ENCODE peak calls at places on chromosomes 7 and 10, in six cellular contexts. One of them, this sample, is unnamed.

GRCh38 chr10:75195035-75195763 is 15.4 kb upstream of the VDAC2 start:
- DNase-seq in mesendoderm: no peak
- DNase-seq in H9: no peak
- DNase-seq in IMR-90: peak; percentile 93
- DNase-seq in neuronal stem cell: no peak
- DNase-seq in mesenchymal stem cell: peak; percentile 90
- DNase-seq in this sample: no peak

GRCh38 chr7:128833148-128833938 is 3.1 kb downstream of the FLNC start:
- DNase-seq in mesendoderm: peak; percentile 72
- DNase-seq in IMR-90: peak; percentile 88
- DNase-seq in neuronal stem cell: no peak
- DNase-seq in H9: peak; percentile 64
- DNase-seq in mesenchymal stem cell: peak; percentile 90
- DNase-seq in this sample: no peak

GRCh38 chr7:150860978-150861295 is 8.6 kb downstream of the AOC1 start:
- DNase-seq in mesendoderm: no peak
- DNase-seq in H9: peak; percentile 17
- DNase-seq in neuronal stem cell: no peak
- DNase-seq in mesenchymal stem cell: no peak
- DNase-seq in IMR-90: no peak
- DNase-seq in this sample: no peak

GRCh38 chr7:51023547-51023946 is 240.9 kb upstream of the GRB10 start:
- DNase-seq in neuronal stem cell: no peak
- DNase-seq in mesenchymal stem cell: no peak
- DNase-seq in mesendoderm: no peak
- DNase-seq in H9: no peak
- DNase-seq in IMR-90: no peak
- DNase-seq in this sample: no peak

GRCh38 chr7:41916450-41916927 is 213.6 kb upstream of the INHBA start:
- DNase-seq in H9: no peak
- DNase-seq in neuronal stem cell: no peak
- DNase-seq in mesenchymal stem cell: peak; percentile 99
- DNase-seq in IMR-90: peak; percentile 99
- DNase-seq in mesendoderm: no peak
- DNase-seq in this sample: peak; percentile 97

GRCh38 chr7:46311951-46312350 is 390.9 kb upstream of the IGFBP3 start:
- DNase-seq in neuronal stem cell: no peak
- DNase-seq in H9: no peak
- DNase-seq in IMR-90: no peak
- DNase-seq in mesendoderm: no peak
- DNase-seq in mesenchymal stem cell: no peak
- DNase-seq in this sample: no peak

GRCh38 chr10:6382081-6382480 is 179.3 kb downstream of the PFKFB3 start:
- DNase-seq in H9: no peak
- DNase-seq in mesendoderm: no peak
- DNase-seq in mesenchymal stem cell: peak; percentile 70
- DNase-seq in neuronal stem cell: no peak
- DNase-seq in IMR-90: peak; percentile 74
- DNase-seq in this sample: no peak

GRCh38 chr10:36462194-36462593 is 663.2 kb upstream of the ANKRD30A start:
- DNase-seq in mesenchymal stem cell: peak; percentile 24
- DNase-seq in H9: no peak
- DNase-seq in neuronal stem cell: no peak
- DNase-seq in mesendoderm: no peak
- DNase-seq in IMR-90: peak; percentile 22
- DNase-seq in this sample: no peak

GRCh38 chr10:29555746-29556481 is 78.9 kb downstream of the SVIL start:
- DNase-seq in mesenchymal stem cell: peak; percentile 78
- DNase-seq in IMR-90: peak; percentile 85
- DNase-seq in mesendoderm: peak; percentile 33
- DNase-seq in neuronal stem cell: no peak
- DNase-seq in H9: no peak
- DNase-seq in this sample: peak; percentile 41

GRCh38 chr7:87474533-87475358 is 734 bp downstream of the ABCB4 start:
- DNase-seq in mesendoderm: no peak
- DNase-seq in IMR-90: no peak
- DNase-seq in neuronal stem cell: no peak
- DNase-seq in mesenchymal stem cell: peak; percentile 57
- DNase-seq in H9: no peak
- DNase-seq in this sample: peak; percentile 50

GRCh38 chr7:148256433-148256832 is 334.1 kb upstream of the C7orf33 start:
- DNase-seq in IMR-90: no peak
- DNase-seq in H9: no peak
- DNase-seq in mesenchymal stem cell: no peak
- DNase-seq in mesendoderm: no peak
- DNase-seq in neuronal stem cell: no peak
- DNase-seq in this sample: no peak

GRCh38 chr7:16926283-16926682 is 44.5 kb upstream of the AGR3 start:
- DNase-seq in neuronal stem cell: no peak
- DNase-seq in H9: no peak
- DNase-seq in mesendoderm: peak; percentile 39
- DNase-seq in mesenchymal stem cell: peak; percentile 57
- DNase-seq in IMR-90: peak; percentile 54
- DNase-seq in this sample: peak; percentile 57

GRCh38 chr7:41538810-41539724 is 163.8 kb downstream of the INHBA start:
- DNase-seq in IMR-90: peak; percentile 50
- DNase-seq in mesenchymal stem cell: no peak
- DNase-seq in mesendoderm: peak; percentile 6
- DNase-seq in H9: peak; percentile 28
- DNase-seq in neuronal stem cell: no peak
- DNase-seq in this sample: no peak

GRCh38 chr7:30237271-30237695 is 47.1 kb upstream of the ZNRF2 start:
- DNase-seq in IMR-90: no peak
- DNase-seq in neuronal stem cell: no peak
- DNase-seq in mesenchymal stem cell: no peak
- DNase-seq in H9: no peak
- DNase-seq in mesendoderm: no peak
- DNase-seq in this sample: peak; percentile 13

GRCh38 chr10:115975506-115975905 is 297.5 kb downstream of the GFRA1 start:
- DNase-seq in mesendoderm: peak; percentile 85
- DNase-seq in mesenchymal stem cell: no peak
- DNase-seq in H9: peak; percentile 45
- DNase-seq in neuronal stem cell: no peak
- DNase-seq in IMR-90: no peak
- DNase-seq in this sample: no peak

GRCh38 chr7:50665403-50666123 is 100.4 kb upstream of the DDC start:
- DNase-seq in mesendoderm: no peak
- DNase-seq in IMR-90: peak; percentile 10
- DNase-seq in neuronal stem cell: no peak
- DNase-seq in H9: no peak
- DNase-seq in mesenchymal stem cell: peak; percentile 54
- DNase-seq in this sample: no peak

GRCh38 chr7:101173752-101174244 is 6.3 kb downstream of the NAT16 start:
- DNase-seq in neuronal stem cell: no peak
- DNase-seq in mesendoderm: peak; percentile 85
- DNase-seq in mesenchymal stem cell: no peak
- DNase-seq in IMR-90: no peak
- DNase-seq in H9: peak; percentile 90
- DNase-seq in this sample: peak; percentile 28

GRCh38 chr10:121900443-121901174 is 27.2 kb downstream of the ATE1 start:
- DNase-seq in IMR-90: peak; percentile 71
- DNase-seq in H9: no peak
- DNase-seq in mesendoderm: peak; percentile 78
- DNase-seq in mesenchymal stem cell: peak; percentile 76
- DNase-seq in neuronal stem cell: peak; percentile 65
- DNase-seq in this sample: peak; percentile 87

GRCh38 chr7:68576366-68576765 is 1021.9 kb upstream of the AUTS2 start:
- DNase-seq in mesendoderm: no peak
- DNase-seq in mesenchymal stem cell: no peak
- DNase-seq in IMR-90: no peak
- DNase-seq in H9: no peak
- DNase-seq in neuronal stem cell: no peak
- DNase-seq in this sample: no peak

GRCh38 chr7:42573904-42574692 is 337.1 kb upstream of the GLI3 start:
- DNase-seq in neuronal stem cell: no peak
- DNase-seq in IMR-90: peak; percentile 4
- DNase-seq in mesenchymal stem cell: peak; percentile 58
- DNase-seq in H9: no peak
- DNase-seq in mesendoderm: no peak
- DNase-seq in this sample: no peak

GRCh38 chr10:6216916-6217315 is 14.2 kb downstream of the PFKFB3 start:
- DNase-seq in H9: no peak
- DNase-seq in mesendoderm: no peak
- DNase-seq in mesenchymal stem cell: no peak
- DNase-seq in neuronal stem cell: no peak
- DNase-seq in IMR-90: no peak
- DNase-seq in this sample: no peak

GRCh38 chr7:25260862-25261454 is 32.7 kb upstream of the NPVF start:
- DNase-seq in neuronal stem cell: no peak
- DNase-seq in IMR-90: peak; percentile 53
- DNase-seq in H9: no peak
- DNase-seq in mesenchymal stem cell: peak; percentile 72
- DNase-seq in mesendoderm: no peak
- DNase-seq in this sample: no peak

GRCh38 chr7:52936750-52937149 is 98.7 kb upstream of the POM121L12 start:
- DNase-seq in mesenchymal stem cell: no peak
- DNase-seq in H9: no peak
- DNase-seq in neuronal stem cell: no peak
- DNase-seq in IMR-90: no peak
- DNase-seq in mesendoderm: peak; percentile 46
- DNase-seq in this sample: no peak

GRCh38 chr7:26919906-26920530 is 55.6 kb upstream of the SKAP2 start:
- DNase-seq in mesenchymal stem cell: no peak
- DNase-seq in mesendoderm: no peak
- DNase-seq in IMR-90: no peak
- DNase-seq in H9: no peak
- DNase-seq in neuronal stem cell: no peak
- DNase-seq in this sample: no peak

DNA sequence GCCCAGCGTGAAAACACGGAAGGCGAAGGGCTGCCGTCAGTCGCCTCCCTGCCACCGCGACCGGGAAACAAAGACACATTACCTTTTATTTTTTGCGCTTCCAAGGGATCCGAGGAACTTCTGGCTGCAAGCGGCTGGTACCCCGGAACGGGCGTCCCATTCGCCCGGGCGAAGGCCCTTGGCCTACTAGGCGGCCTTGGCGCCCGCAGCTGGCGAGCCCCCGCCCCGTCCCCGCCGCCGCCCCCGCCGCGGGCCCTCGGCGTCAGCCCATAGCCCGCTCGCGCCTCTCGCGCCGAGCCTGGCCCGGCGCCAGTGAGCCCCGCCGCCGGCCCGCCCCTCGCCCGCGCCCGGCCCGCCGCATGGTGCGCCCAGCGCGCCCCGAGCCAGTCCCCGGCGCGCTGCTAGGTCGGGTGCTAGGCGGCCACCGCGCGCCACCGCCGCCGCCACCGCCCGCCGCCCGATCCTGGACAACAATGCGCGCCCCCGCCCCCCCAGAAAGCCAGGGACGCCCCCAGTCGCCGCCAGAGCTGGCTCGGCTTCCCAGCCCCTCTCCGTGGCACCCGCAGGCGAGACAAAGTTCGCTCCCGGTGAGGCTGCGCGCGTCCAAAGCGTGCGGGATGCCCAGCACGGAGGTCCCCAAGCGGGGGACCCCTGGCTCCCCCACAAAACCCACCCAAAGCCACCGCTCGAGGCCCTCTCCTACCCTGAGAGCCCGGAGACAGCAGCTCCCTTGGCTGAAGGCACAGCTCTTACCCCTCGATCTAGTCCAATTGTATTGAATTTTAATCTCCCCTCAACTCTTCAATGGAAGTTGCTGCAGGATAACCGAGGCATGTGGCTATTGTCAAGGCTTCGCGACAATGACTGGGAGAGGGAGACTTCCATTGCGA is 305.0 kb downstream of the PRPF18 start:
- DNase-seq in mesendoderm: peak; percentile 79
- DNase-seq in neuronal stem cell: peak; percentile 36
- DNase-seq in IMR-90: no peak
- DNase-seq in H9: no peak
- DNase-seq in mesenchymal stem cell: no peak
- DNase-seq in this sample: peak; percentile 54
- H2BK5ac ChIP-seq in mesendoderm: peak overlapping the region; percentile 53
- H2BK5ac ChIP-seq in neuronal stem cell: no peak overlapping the region
- H2BK5ac ChIP-seq in IMR-90: peak overlapping the region; percentile 72
- H2BK5ac ChIP-seq in H9: no peak overlapping the region
- H2BK5ac ChIP-seq in mesenchymal stem cell: no peak overlapping the region
- H2BK5ac ChIP-seq in this sample: peak overlapping the region; percentile 86

GRCh38 chr10:59285073-59285472 is 77.3 kb downstream of the FAM13C start:
- DNase-seq in IMR-90: no peak
- DNase-seq in H9: no peak
- DNase-seq in neuronal stem cell: no peak
- DNase-seq in mesendoderm: no peak
- DNase-seq in mesenchymal stem cell: no peak
- DNase-seq in this sample: no peak

GRCh38 chr10:59289809-59290208 is 72.5 kb downstream of the FAM13C start:
- DNase-seq in mesendoderm: no peak
- DNase-seq in H9: no peak
- DNase-seq in neuronal stem cell: no peak
- DNase-seq in mesenchymal stem cell: no peak
- DNase-seq in IMR-90: no peak
- DNase-seq in this sample: no peak

GRCh38 chr10:59285848-59286247 is 76.5 kb downstream of the FAM13C start:
- DNase-seq in mesenchymal stem cell: no peak
- DNase-seq in IMR-90: no peak
- DNase-seq in mesendoderm: no peak
- DNase-seq in neuronal stem cell: no peak
- DNase-seq in H9: no peak
- DNase-seq in this sample: no peak

GRCh38 chr10:59287587-59287986 is 74.8 kb downstream of the FAM13C start:
- DNase-seq in IMR-90: no peak
- DNase-seq in mesendoderm: no peak
- DNase-seq in mesenchymal stem cell: no peak
- DNase-seq in H9: no peak
- DNase-seq in neuronal stem cell: no peak
- DNase-seq in this sample: peak; percentile 45

DNA sequence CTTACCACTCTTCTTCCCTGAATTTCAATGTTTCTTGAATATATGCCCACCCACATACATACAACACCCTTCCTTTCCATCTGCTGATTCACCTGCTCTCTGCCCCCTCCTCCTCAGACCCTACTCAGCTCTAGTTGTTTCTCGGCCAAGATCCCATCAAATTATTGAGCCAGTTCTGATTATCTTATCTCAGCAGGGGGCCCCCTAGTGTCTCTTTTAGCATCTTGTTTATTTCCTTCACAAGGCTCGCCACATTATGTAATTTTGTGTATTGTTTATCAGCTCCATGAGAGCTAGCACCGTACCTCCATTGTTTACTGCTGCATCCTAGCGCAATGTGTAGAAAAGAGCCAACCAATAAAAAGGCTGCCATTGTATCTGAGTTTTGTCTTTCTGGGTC is 71.9 kb downstream of the FAM13C start:
- DNase-seq in neuronal stem cell: no peak
- DNase-seq in IMR-90: no peak
- DNase-seq in mesenchymal stem cell: no peak
- DNase-seq in mesendoderm: no peak
- DNase-seq in H9: no peak
- DNase-seq in this sample: no peak
- H2AK5ac ChIP-seq in neuronal stem cell: no peak overlapping the region
- H2AK5ac ChIP-seq in IMR-90: no peak overlapping the region
- H2AK5ac ChIP-seq in mesenchymal stem cell: no peak overlapping the region
- H2AK5ac ChIP-seq in mesendoderm: no peak overlapping the region
- H2AK5ac ChIP-seq in H9: no peak overlapping the region
- H2AK5ac ChIP-seq in this sample: no peak overlapping the region

GRCh38 chr10:16756561-16757221 is 60.5 kb downstream of the RSU1 start:
- DNase-seq in neuronal stem cell: no peak
- DNase-seq in IMR-90: peak; percentile 75
- DNase-seq in mesendoderm: no peak
- DNase-seq in H9: no peak
- DNase-seq in mesenchymal stem cell: peak; percentile 17
- DNase-seq in this sample: no peak
- H3K23ac ChIP-seq in neuronal stem cell: no peak overlapping the region
- H3K23ac ChIP-seq in IMR-90: no peak overlapping the region
- H3K23ac ChIP-seq in mesendoderm: no peak overlapping the region
- H3K23ac ChIP-seq in H9: no peak overlapping the region
- H3K23ac ChIP-seq in mesenchymal stem cell: no peak overlapping the region
- H3K23ac ChIP-seq in this sample: no peak overlapping the region

GRCh38 chr10:132448248-132448731 is 51.3 kb downstream of the PWWP2B start:
- DNase-seq in neuronal stem cell: no peak
- DNase-seq in H9: peak; percentile 92
- DNase-seq in IMR-90: no peak
- DNase-seq in mesendoderm: peak; percentile 48
- DNase-seq in mesenchymal stem cell: peak; percentile 70
- DNase-seq in this sample: peak; percentile 77
- H2BK5ac ChIP-seq in neuronal stem cell: no peak overlapping the region
- H2BK5ac ChIP-seq in H9: no peak overlapping the region
- H2BK5ac ChIP-seq in IMR-90: peak overlapping the region; percentile 46
- H2BK5ac ChIP-seq in mesendoderm: no peak overlapping the region
- H2BK5ac ChIP-seq in mesenchymal stem cell: peak overlapping the region; percentile 50
- H2BK5ac ChIP-seq in this sample: peak overlapping the region; percentile 100

This sample was measured in trophoblast cell.